ENCODE peak calls at places on chromosomes 13 and 19, in seven cellular contexts. K is cardiac fibroblast, S is ascending aorta, G is colonic mucosa, W is mesothelial cell of epicardium, Q is tibial artery, V is progenitor cell of endocrine pancreas. D is an unnamed sample.

GRCh38 chr13:66210677-66211076 is 1019.5 kb downstream of the PCDH9 start:
- DNase-seq in W (no peak), K (peak), G (no peak), S (no peak), Q (no peak), V (no peak), D (peak)

GRCh38 chr13:104477256-104477655 is 1411.0 kb upstream of the SLC10A2 start:
- DNase-seq in V (no peak), S (no peak), K (no peak), W (no peak), G (no peak), Q (no peak), D (peak)

GRCh38 chr13:41905600-41906254 is 55.2 kb downstream of the VWA8 start:
- DNase-seq in K (peak), Q (no peak), W (no peak), G (no peak), S (no peak), V (no peak), D (peak)

GRCh38 chr13:103883152-103883551 is 816.9 kb upstream of the SLC10A2 start:
- DNase-seq in K (peak), V (peak), Q (peak), G (peak), W (peak), S (peak), D (peak)

GRCh38 chr13:51444922-51445321 is 7.9 kb downstream of the INTS6 start:
- DNase-seq in Q (no peak), S (no peak), G (no peak), V (no peak), W (no peak), K (peak), D (peak)

GRCh38 chr19:56538761-56539263 is at the start of gene ZFP28:
- DNase-seq in G (peak), W (peak), Q (peak), K (no peak), V (peak), S (peak), D (no peak)

GRCh38 chr19:37928527-37929286 is 21.7 kb downstream of the SIPA1L3 start:
- DNase-seq in G (no peak), W (no peak), S (no peak), Q (no peak), V (no peak), K (no peak), D (no peak)

GRCh38 chr13:100694722-100695644 is 20.4 kb upstream of the TMTC4 start:
- DNase-seq in W (peak), G (peak), S (no peak), V (peak), Q (no peak), K (peak), D (peak)

GRCh38 chr13:28199089-28199488 is 60.7 kb downstream of the PAN3 start:
- DNase-seq in G (no peak), Q (no peak), K (no peak), S (no peak), W (no peak), V (no peak), D (no peak)

GRCh38 chr19:44796701-44797115 is 12.2 kb upstream of the BCAM start:
- DNase-seq in G (no peak), W (no peak), K (peak), V (peak), S (no peak), Q (no peak), D (peak)

DNA sequence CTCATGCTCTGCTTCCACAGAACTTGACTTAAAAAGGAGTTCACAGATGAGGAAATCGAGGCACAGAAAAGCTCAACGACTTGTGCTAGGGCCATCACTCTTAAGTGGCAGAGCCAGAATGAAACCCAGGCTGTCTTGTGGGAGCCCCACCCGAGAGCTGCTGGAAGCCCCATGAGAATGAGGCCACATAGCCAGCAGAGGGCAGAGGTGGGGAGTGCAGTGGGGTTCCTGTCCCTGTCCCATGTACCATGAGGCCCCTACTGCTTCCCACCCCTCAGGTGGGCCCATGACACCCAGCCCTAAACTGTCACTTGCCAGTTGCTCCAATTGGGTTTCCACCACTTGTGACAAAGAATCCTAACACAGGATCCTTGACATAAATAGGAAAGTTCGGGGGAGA is 175.9 kb downstream of the IRS2 start:
- DNase-seq in S (no peak), G (peak), V (no peak), K (peak), W (no peak), Q (peak), D (peak)
- TF ChIP-seq CTCF in S (no peak), G (peak), V (peak), K (peak), W (no peak), Q (no peak), D (peak)

GRCh38 chr19:1104452-1105216 is 840 bp downstream of the GPX4 start:
- DNase-seq in W (peak), V (peak), K (peak), G (peak), S (peak), Q (peak), D (peak)

GRCh38 chr19:1102407-1103106 is 1.2 kb upstream of the GPX4 start:
- DNase-seq in W (no peak), Q (peak), K (peak), S (peak), G (peak), V (no peak), D (peak)

GRCh38 chr19:1105217-1105872 is 1.6 kb downstream of the GPX4 start:
- DNase-seq in W (peak), V (no peak), G (peak), Q (no peak), K (peak), S (no peak), D (no peak)

GRCh38 chr19:1105873-1106840 is 2.4 kb downstream of the GPX4 start:
- DNase-seq in V (no peak), Q (no peak), W (no peak), S (no peak), G (peak), K (no peak), D (no peak)

DNA sequence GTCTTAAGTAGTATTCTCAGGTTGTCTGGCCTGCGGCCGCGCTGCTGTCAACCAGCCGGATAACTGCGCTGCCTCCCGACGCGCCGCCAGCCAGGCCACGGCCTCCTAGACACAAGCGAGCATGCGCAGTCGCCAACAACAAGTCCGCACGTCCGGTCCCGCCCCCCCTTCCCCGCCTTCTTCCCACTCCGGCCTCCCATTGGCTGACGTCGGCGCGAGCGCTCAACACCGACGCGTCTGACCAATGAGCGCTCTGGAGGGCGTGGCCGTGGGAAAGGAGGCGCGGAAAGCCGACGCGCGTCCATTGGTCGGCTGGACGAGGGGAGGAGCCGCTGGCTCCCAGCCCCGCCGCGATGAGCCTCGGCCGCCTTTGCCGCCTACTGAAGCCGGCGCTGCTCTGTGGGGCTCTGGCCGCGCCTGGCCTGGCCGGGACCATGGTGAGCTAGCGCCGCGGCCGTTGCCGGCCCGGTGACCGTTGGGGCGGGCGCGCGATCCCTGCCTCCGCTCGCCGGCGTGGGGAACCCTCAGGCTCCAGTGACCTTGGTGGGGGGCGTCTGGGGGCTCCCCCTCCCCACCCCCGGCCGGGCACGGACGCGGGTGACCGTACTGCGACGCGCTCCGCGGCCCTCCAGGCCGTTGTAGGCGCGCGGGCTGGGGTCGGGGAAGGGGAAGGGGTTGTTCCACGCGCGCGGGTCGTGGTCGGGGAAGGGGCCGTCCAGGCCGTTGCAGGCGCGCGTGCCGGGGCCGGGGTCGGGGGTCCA is at the start of gene GPX4:
- DNase-seq in G (peak), W (peak), S (peak), Q (peak), V (peak), K (peak), D (peak)
- TF ChIP-seq CTCF in G (no peak), W (no peak), S (no peak), Q (no peak), V (no peak), K (no peak), D (no peak)

DNA sequence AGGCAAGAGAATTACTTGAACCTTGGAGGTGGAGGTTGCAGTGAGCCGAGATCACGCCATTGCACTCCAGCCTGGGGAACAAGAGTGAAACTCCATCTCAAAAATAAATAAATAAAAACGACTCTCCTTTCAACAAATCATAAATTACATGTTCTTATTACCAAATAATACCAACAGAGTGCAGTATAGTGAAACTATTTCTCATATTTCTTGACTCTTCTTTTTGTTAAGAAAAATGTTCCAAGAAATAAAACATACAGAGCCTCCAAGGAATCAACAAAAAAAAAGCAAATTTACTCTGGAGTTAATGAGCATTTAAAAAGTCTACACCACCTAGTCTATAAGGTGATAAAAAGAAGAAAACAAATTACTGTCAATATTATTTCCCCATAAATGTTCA is 188.8 kb downstream of the KLF12 start:
- DNase-seq in W (no peak), S (no peak), V (no peak), G (no peak), Q (no peak), K (peak), D (peak)
- TF ChIP-seq CTCF in W (peak), S (no peak), V (no peak), G (no peak), Q (no peak), K (no peak), D (no peak)

GRCh38 chr19:30731596-30731995 is 359.4 kb downstream of the ZNF536 start:
- DNase-seq in S (no peak), W (no peak), G (no peak), Q (no peak), V (no peak), K (no peak), D (no peak)

GRCh38 chr19:30739394-30739793 is 367.2 kb downstream of the ZNF536 start:
- DNase-seq in W (no peak), G (no peak), K (no peak), Q (no peak), V (no peak), S (no peak), D (no peak)

GRCh38 chr19:30738047-30738446 is 365.9 kb downstream of the ZNF536 start:
- DNase-seq in K (no peak), Q (no peak), G (no peak), W (no peak), V (no peak), S (no peak), D (no peak)

DNA sequence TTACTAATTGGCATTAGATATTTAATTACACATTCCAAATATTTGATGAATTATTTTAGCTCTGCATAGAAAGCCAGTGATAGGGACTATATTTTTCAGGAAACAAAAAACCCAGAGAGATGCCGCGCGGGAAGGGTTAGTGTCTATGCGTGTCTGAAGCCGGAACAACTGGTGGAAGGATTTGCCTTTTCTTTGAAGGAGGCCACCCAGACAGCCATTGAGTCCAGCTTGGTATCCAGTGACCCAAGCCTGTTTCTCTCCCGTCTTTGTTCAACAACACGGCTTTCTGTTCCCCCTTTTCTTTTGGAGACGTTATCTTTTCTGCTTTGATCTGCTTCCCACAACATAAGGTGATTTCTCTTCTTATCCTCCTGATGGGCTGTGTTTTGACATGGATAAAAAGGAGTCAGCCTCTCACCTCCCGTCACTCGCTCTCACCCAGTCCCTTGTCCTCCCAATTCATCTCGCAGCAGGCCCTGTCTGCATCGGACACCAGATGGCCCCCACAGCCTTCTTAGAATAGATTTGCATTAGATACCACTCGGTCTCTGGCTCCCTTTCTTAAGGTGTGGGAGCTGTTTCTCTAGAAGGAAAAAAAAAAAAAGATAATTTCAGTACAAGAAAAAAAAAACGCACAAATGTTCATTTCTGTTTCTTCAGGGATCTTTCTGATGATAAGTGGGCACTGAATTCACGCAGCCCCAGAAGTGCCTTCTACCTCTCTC is 361.8 kb downstream of the ZNF536 start:
- DNase-seq in G (no peak), W (no peak), S (no peak), V (no peak), Q (no peak), K (no peak), D (no peak)
- TF ChIP-seq CTCF in G (no peak), W (no peak), S (no peak), V (no peak), Q (no peak), K (no peak), D (no peak)

GRCh38 chr13:59176775-59177174 is 987.0 kb downstream of the DIAPH3 start:
- DNase-seq in G (no peak), Q (no peak), S (no peak), W (no peak), V (no peak), K (no peak), D (peak)
- TF ChIP-seq CTCF in G (no peak), Q (no peak), S (no peak), W (peak), V (no peak), K (peak), D (peak)

GRCh38 chr19:16088985-16089846 is 12.9 kb downstream of the TPM4 start:
- DNase-seq in S (no peak), W (no peak), G (no peak), V (no peak), K (no peak), Q (no peak), D (no peak)
- TF ChIP-seq CTCF in S (no peak), W (no peak), G (no peak), V (no peak), K (no peak), Q (no peak), D (no peak)

DNA sequence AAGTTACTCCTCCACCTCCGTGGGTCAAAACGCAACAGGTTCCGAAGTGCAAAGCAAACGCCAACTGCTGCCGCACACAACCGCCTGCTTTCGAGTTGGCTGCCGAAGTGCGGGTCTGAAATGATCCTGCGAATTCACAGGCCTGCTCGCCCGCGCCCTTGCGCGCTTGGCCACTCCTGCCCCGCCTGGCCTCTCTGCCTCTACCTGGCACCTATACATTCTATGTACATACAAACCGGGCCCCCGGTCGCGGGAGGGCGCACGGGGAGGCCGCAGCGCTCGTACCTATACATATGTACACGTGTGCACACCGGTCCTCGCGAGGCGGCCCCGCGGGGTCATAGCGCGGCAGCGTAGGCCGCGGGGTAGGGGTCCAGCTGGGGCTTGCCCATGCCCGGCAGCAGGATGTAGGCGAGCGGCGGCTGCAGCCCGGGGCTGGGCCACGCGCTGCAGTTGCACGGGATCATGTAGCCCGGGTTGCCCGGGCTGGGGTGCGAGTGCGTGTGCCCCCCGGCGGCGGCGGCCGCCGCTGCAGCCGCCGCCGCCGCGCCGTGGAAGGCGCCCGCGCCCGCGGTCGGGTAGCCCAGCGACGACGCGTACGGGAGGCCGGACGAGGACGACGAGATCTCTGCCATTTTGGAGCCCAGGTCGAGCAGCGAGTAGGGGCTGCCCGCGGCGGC is 1.3 kb downstream of the SOX21 start:
- DNase-seq in V (peak), G (no peak), K (peak), W (peak), Q (no peak), S (no peak), D (no peak)
- TF ChIP-seq CTCF in V (peak), G (no peak), K (no peak), W (no peak), Q (no peak), S (no peak), D (no peak)